ENCODE peak calls at places on chromosomes 6 and 20, in nine cellular contexts. S is GM04504; M is T-helper 2 cell; N is HAP-1; E is PC-3; X is H4; C is central memory CD8-positive, alpha-beta T cell; P is adrenal gland; D is amygdala. F is an unnamed sample.

GRCh38 chr20:40650707-40651106 is 38.3 kb downstream of the MAFB start:
- DNase-seq in X (peak; percentile 21), C (no peak), P (no peak), N (no peak), M (no peak), S (no peak), E (no peak), D (no peak), F (no peak)

GRCh38 chr6:156793224-156793623 is 16.0 kb downstream of the ARID1B start:
- DNase-seq in S (no peak), E (no peak), P (no peak), C (no peak), X (no peak), M (no peak), N (no peak), D (no peak), F (no peak)

GRCh38 chr6:235763-236360 is 56.4 kb upstream of the DUSP22 start:
- DNase-seq in X (peak; percentile 64), D (no peak), N (no peak), M (peak; percentile 57), P (peak; percentile 43), E (no peak), C (peak; percentile 38), S (peak; percentile 9), F (no peak)

GRCh38 chr6:130381459-130382380 is 15.9 kb downstream of the TMEM200A start:
- DNase-seq in N (no peak), X (no peak), M (no peak), D (no peak), S (no peak), C (peak; percentile 12), E (no peak), P (no peak), F (no peak)

GRCh38 chr6:34240329-34241248 is 3.9 kb downstream of the HMGA1 start:
- DNase-seq in X (no peak), S (no peak), M (no peak), C (no peak), D (no peak), P (peak; percentile 16), E (no peak), N (no peak), F (peak; percentile 43)

GRCh38 chr20:24547967-24548366 is 78.5 kb downstream of the SYNDIG1 start:
- DNase-seq in C (no peak), D (no peak), P (no peak), S (no peak), E (no peak), N (no peak), X (no peak), M (no peak), F (no peak)

GRCh38 chr6:35687658-35688604 is 784 bp downstream of the FKBP5 start:
- DNase-seq in X (peak; percentile 17), M (peak; percentile 34), N (peak; percentile 70), D (no peak), E (peak; percentile 66), S (no peak), P (peak; percentile 63), C (peak; percentile 23), F (peak; percentile 66)

GRCh38 chr6:113820751-113821150 is 36.4 kb upstream of the MARCKS start:
- DNase-seq in C (no peak), P (no peak), E (peak; percentile 3), X (no peak), D (no peak), N (no peak), S (no peak), M (no peak), F (no peak)

GRCh38 chr20:57432874-57433491 is 41.8 kb downstream of the RBM38 start:
- DNase-seq in S (no peak), E (peak; percentile 56), P (no peak), C (peak; percentile 58), X (peak; percentile 71), M (peak; percentile 9), N (no peak), D (no peak), F (no peak)

GRCh38 chr6:44053760-44054556 is 73.3 kb downstream of the MRPL14 start:
- DNase-seq in S (no peak), X (peak; percentile 99), M (no peak), D (no peak), N (no peak), C (no peak), P (no peak), E (peak; percentile 86), F (no peak)

GRCh38 chr20:36128463-36129176 is 25.9 kb upstream of the EPB41L1 start:
- DNase-seq in X (no peak), E (peak; percentile 54), D (no peak), P (peak; percentile 51), S (peak; percentile 91), N (no peak), C (no peak), M (no peak), F (no peak)

GRCh38 chr6:7401103-7401502 is 11.5 kb downstream of the RIOK1 start:
- DNase-seq in P (no peak), X (no peak), C (no peak), M (no peak), D (no peak), E (peak; percentile 86), N (no peak), S (no peak), F (no peak)

GRCh38 chr6:36733300-36733699 is 35.7 kb downstream of the RAB44 start:
- DNase-seq in N (no peak), P (no peak), S (no peak), E (no peak), X (no peak), D (no peak), C (no peak), M (no peak), F (no peak)

GRCh38 chr6:112018619-112019416 is 35.1 kb upstream of the CCN6 start:
- DNase-seq in D (no peak), C (no peak), X (peak; percentile 25), N (peak; percentile 59), P (no peak), S (no peak), M (no peak), E (peak; percentile 67), F (peak; percentile 91)

GRCh38 chr6:107361568-107362270 is 97.6 kb downstream of the PDSS2 start:
- DNase-seq in N (no peak), C (no peak), E (peak; percentile 16), S (peak; percentile 18), D (no peak), X (no peak), P (no peak), M (no peak), F (no peak)

GRCh38 chr6:113654396-113654795 is 202.7 kb upstream of the MARCKS start:
- DNase-seq in E (peak; percentile 91), P (peak; percentile 87), N (no peak), C (no peak), S (no peak), D (peak; percentile 32), X (peak; percentile 95), M (no peak), F (peak; percentile 86)

GRCh38 chr20:2521369-2522305 is 12.9 kb upstream of the ZNF343 start:
- DNase-seq in X (no peak), S (no peak), C (peak; percentile 21), D (no peak), P (peak; percentile 48), M (peak; percentile 28), N (peak; percentile 79), E (peak; percentile 63), F (no peak)

GRCh38 chr20:59399426-59400099 is 99.2 kb downstream of the EDN3 start:
- DNase-seq in M (no peak), D (no peak), N (no peak), E (no peak), C (no peak), P (no peak), X (no peak), S (no peak), F (no peak)

GRCh38 chr6:87154641-87155271 is 609 bp upstream of the ZNF292 start:
- DNase-seq in D (no peak), X (peak; percentile 52), N (no peak), C (peak; percentile 68), E (peak; percentile 59), P (no peak), S (peak; percentile 71), M (peak; percentile 52), F (no peak)

GRCh38 chr6:27130668-27131428 is 116.7 kb upstream of the PRSS16 start:
- DNase-seq in E (peak; percentile 21), X (no peak), P (no peak), N (no peak), D (no peak), C (no peak), M (no peak), S (no peak), F (no peak)

GRCh38 chr20:48823960-48824497 is 3.8 kb downstream of the PREX1 start:
- DNase-seq in M (peak; percentile 51), E (peak; percentile 93), P (no peak), S (peak; percentile 78), D (no peak), N (no peak), X (peak; percentile 37), C (no peak), F (no peak)

GRCh38 chr6:26439151-26439550 is 1.2 kb upstream of the BTN3A3 start:
- DNase-seq in M (no peak), S (no peak), P (no peak), N (no peak), E (no peak), D (no peak), X (no peak), C (no peak), F (no peak)

GRCh38 chr6:113184736-113185135 is 672.4 kb upstream of the MARCKS start:
- DNase-seq in M (no peak), X (no peak), P (no peak), S (no peak), D (no peak), N (no peak), C (no peak), E (no peak), F (no peak)

GRCh38 chr20:31859266-31859997 is 10.9 kb downstream of the DUSP15 start:
- DNase-seq in S (no peak), P (no peak), N (no peak), E (no peak), X (no peak), C (no peak), M (no peak), D (no peak), F (no peak)

GRCh38 chr6:112636650-112637260 is 289.6 kb downstream of the RFPL4B start:
- DNase-seq in M (no peak), N (no peak), D (no peak), C (no peak), X (no peak), S (no peak), E (peak; percentile 15), P (no peak), F (no peak)

GRCh38 chr20:13382786-13383185 is 161.7 kb downstream of the ISM1 start:
- DNase-seq in X (no peak), N (no peak), M (no peak), D (no peak), E (no peak), S (no peak), P (no peak), C (no peak), F (no peak)

GRCh38 chr20:62258499-62259293 is 20.4 kb downstream of the OSBPL2 start:
- DNase-seq in X (no peak), P (peak; percentile 69), C (no peak), S (peak; percentile 58), M (no peak), N (no peak), E (peak; percentile 47), D (no peak), F (no peak)

GRCh38 chr20:24843443-24843715 is 105.7 kb upstream of the CST7 start:
- DNase-seq in E (no peak), S (no peak), N (no peak), M (no peak), P (no peak), C (no peak), X (no peak), D (no peak), F (no peak)

GRCh38 chr6:356828-357251 is 34.7 kb upstream of the IRF4 start:
- DNase-seq in E (no peak), D (no peak), X (no peak), N (no peak), M (no peak), S (no peak), P (no peak), C (no peak), F (no peak)

GRCh38 chr20:5078399-5078958 is 41.3 kb downstream of the PCNA start:
- DNase-seq in E (peak; percentile 33), M (peak; percentile 60), N (no peak), P (peak; percentile 60), D (no peak), X (peak; percentile 80), S (no peak), C (peak; percentile 79), F (peak; percentile 62)

GRCh38 chr6:129686941-129687627 is 22.9 kb downstream of the ARHGAP18 start:
- DNase-seq in P (no peak), M (no peak), E (no peak), D (no peak), X (peak; percentile 9), N (no peak), C (peak; percentile 42), S (no peak), F (no peak)

F was measured in left lobe of liver.